ENCODE peak calls at places on chromosomes 1 and 21, in six cellular contexts. K is IMR-90, S is mesendoderm, T is trophoblast cell, L is mesenchymal stem cell, R is H1. D is an unnamed sample.
A peak's percentile ranks its signal among the peaks of the same experiment; 100 is the strongest.

GRCh38 chr1:23010734-23011449 is 4.8 kb downstream of the TEX46 start:
- DNase-seq in K (peak; percentile 56), S (no peak), T (peak; percentile 95), L (peak; percentile 28), R (no peak), D (no peak)

GRCh38 chr1:30374400-30375070 is 348.9 kb downstream of the MATN1 start:
- DNase-seq in K (no peak), S (no peak), T (no peak), L (no peak), R (peak; percentile 29), D (no peak)

GRCh38 chr1:229714964-229715603 is 89.0 kb downstream of the URB2 start:
- DNase-seq in K (peak; percentile 18), S (peak; percentile 72), T (peak; percentile 50), L (peak; percentile 11), R (peak; percentile 76), D (no peak)

GRCh38 chr1:220807726-220808125 is 21.0 kb downstream of the MTARC1 start:
- DNase-seq in K (no peak), S (no peak), T (no peak), L (no peak), R (no peak), D (no peak)

GRCh38 chr1:92277105-92277504 is 21.7 kb downstream of the GLMN start:
- DNase-seq in K (peak; percentile 91), S (no peak), T (no peak), L (peak; percentile 63), R (no peak), D (no peak)

GRCh38 chr1:171486048-171486519 is 754 bp downstream of the PRRC2C start:
- DNase-seq in K (peak; percentile 81), S (peak; percentile 86), T (no peak), L (peak; percentile 89), R (no peak), D (peak; percentile 42)

GRCh38 chr1:12600880-12601633 is 17.0 kb downstream of the DHRS3 start:
- DNase-seq in K (no peak), S (peak; percentile 79), T (no peak), L (no peak), R (peak; percentile 81), D (no peak)

GRCh38 chr1:185973645-185974044 is 239.5 kb downstream of the HMCN1 start:
- DNase-seq in K (peak; percentile 96), S (no peak), T (no peak), L (peak; percentile 76), R (no peak), D (no peak)

GRCh38 chr21:29870814-29871213 is 69.0 kb downstream of the GRIK1 start:
- DNase-seq in K (no peak), S (peak; percentile 40), T (no peak), L (no peak), R (no peak), D (no peak)

GRCh38 chr1:16260814-16261213 is 23.8 kb upstream of the CPLANE2 start:
- DNase-seq in K (peak; percentile 81), S (peak; percentile 89), T (peak; percentile 7), L (peak; percentile 52), R (no peak), D (no peak)

GRCh38 chr1:41358152-41358937 is 2.9 kb upstream of the FOXO6 start:
- DNase-seq in K (no peak), S (no peak), T (no peak), L (no peak), R (peak; percentile 62), D (no peak)

GRCh38 chr1:40477680-40478057 is 579 bp downstream of the ZFP69 start:
- DNase-seq in K (peak; percentile 16), S (no peak), T (no peak), L (peak; percentile 45), R (no peak), D (no peak)

GRCh38 chr1:24263211-24263610 is 55.9 kb upstream of the GRHL3 start:
- DNase-seq in K (no peak), S (no peak), T (peak; percentile 70), L (no peak), R (no peak), D (no peak)

GRCh38 chr1:179264506-179264905 is 29.1 kb upstream of the SOAT1 start:
- DNase-seq in K (no peak), S (no peak), T (no peak), L (no peak), R (no peak), D (no peak)

GRCh38 chr1:159867322-159868064 is 5.0 kb upstream of the VSIG8 start:
- DNase-seq in K (no peak), S (peak; percentile 59), T (no peak), L (peak; percentile 41), R (no peak), D (no peak)

GRCh38 chr1:109891930-109892329 is 18.7 kb upstream of the CSF1 start:
- DNase-seq in K (no peak), S (no peak), T (no peak), L (peak; percentile 52), R (no peak), D (no peak)

GRCh38 chr1:171434717-171435346 is 50.5 kb upstream of the PRRC2C start:
- DNase-seq in K (peak; percentile 84), S (no peak), T (peak; percentile 59), L (peak; percentile 83), R (no peak), D (no peak)

GRCh38 chr1:172254521-172255222 is 165.8 kb upstream of the C1orf105 start:
- DNase-seq in K (peak; percentile 92), S (peak; percentile 14), T (no peak), L (peak; percentile 94), R (no peak), D (no peak)

GRCh38 chr1:78836736-78837135 is 169.8 kb downstream of the ADGRL4 start:
- DNase-seq in K (no peak), S (no peak), T (no peak), L (peak; percentile 37), R (no peak), D (no peak)

GRCh38 chr1:74343191-74343590 is 108.0 kb downstream of the TNNI3K start:
- DNase-seq in K (peak; percentile 27), S (peak; percentile 56), T (no peak), L (peak; percentile 11), R (no peak), D (no peak)

GRCh38 chr1:69290266-69290665 is 277.5 kb upstream of the LRRC7 start:
- DNase-seq in K (no peak), S (no peak), T (no peak), L (peak; percentile 30), R (no peak), D (no peak)

GRCh38 chr1:21841852-21842466 is 29.9 kb downstream of the LDLRAD2 start:
- DNase-seq in K (no peak), S (no peak), T (no peak), L (no peak), R (no peak), D (no peak)

GRCh38 chr1:24720152-24720551 is 25.1 kb upstream of the CLIC4 start:
- DNase-seq in K (peak; percentile 85), S (no peak), T (no peak), L (peak; percentile 71), R (no peak), D (no peak)

GRCh38 chr1:84674021-84674420 is 16.2 kb downstream of the SSX2IP start:
- DNase-seq in K (no peak), S (no peak), T (no peak), L (no peak), R (no peak), D (no peak)

GRCh38 chr1:54542962-54543539 is 5.0 kb upstream of the ACOT11 start:
- DNase-seq in K (peak; percentile 35), S (no peak), T (peak; percentile 57), L (peak; percentile 45), R (no peak), D (no peak)

GRCh38 chr1:115496904-115497527 is 144.8 kb upstream of the VANGL1 start:
- DNase-seq in K (peak; percentile 58), S (no peak), T (peak; percentile 53), L (peak; percentile 54), R (peak; percentile 10), D (no peak)

GRCh38 chr1:22204989-22205913 is 62.4 kb upstream of the WNT4 start:
- DNase-seq in K (no peak), S (no peak), T (no peak), L (no peak), R (no peak), D (no peak)

GRCh38 chr1:44777969-44778635 is 2.8 kb downstream of the RPS8 start:
- DNase-seq in K (no peak), S (no peak), T (no peak), L (no peak), R (no peak), D (no peak)
- H3K4me3 ChIP-seq in K (no peak overlapping the region), S (no peak overlapping the region), T (no peak overlapping the region), L (peak overlapping the region; percentile 87), R (peak overlapping the region; percentile 1), D (no peak overlapping the region)

GRCh38 chr1:4653328-4653660 is 1.1 kb upstream of the AJAP1 start:
- DNase-seq in K (no peak), S (peak; percentile 25), T (no peak), L (no peak), R (peak; percentile 59), D (no peak)

GRCh38 chr1:4650486-4650885 is 3.9 kb upstream of the AJAP1 start:
- DNase-seq in K (no peak), S (peak; percentile 87), T (no peak), L (no peak), R (no peak), D (no peak)

GRCh38 chr1:4648657-4649056 is 5.8 kb upstream of the AJAP1 start:
- DNase-seq in K (no peak), S (no peak), T (no peak), L (no peak), R (no peak), D (no peak)

GRCh38 chr1:4652631-4653327 is 1.6 kb upstream of the AJAP1 start:
- DNase-seq in K (no peak), S (peak; percentile 74), T (peak; percentile 46), L (peak; percentile 22), R (peak; percentile 91), D (peak; percentile 62)

DNA sequence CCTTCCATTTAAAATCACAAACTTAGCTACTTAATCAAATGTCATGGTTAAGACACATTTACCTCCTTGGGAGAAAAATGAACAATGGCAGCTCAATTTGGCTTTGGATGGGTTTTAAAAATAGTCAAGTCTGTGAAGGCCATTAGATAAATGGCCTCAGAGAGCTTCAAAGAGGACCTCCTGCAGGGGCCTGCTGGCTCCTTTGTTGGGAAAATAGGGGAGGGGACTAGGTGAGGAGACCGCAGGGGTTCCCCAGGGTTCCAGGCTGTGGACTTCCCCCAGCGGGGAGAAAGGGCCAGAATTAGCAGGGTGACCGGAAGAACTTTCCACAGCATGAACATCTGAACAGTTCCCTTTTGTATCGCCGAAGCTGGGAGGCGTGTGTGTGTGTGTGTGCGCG is 3.4 kb upstream of the AJAP1 start:
- DNase-seq in K (no peak), S (peak; percentile 54), T (no peak), L (no peak), R (no peak), D (no peak)
- H3K23ac ChIP-seq in K (no peak overlapping the region), S (no peak overlapping the region), T (no peak overlapping the region), L (no peak overlapping the region), R (no peak overlapping the region), D (no peak overlapping the region)

GRCh38 chr1:59375321-59376220 is 78.7 kb downstream of the FGGY start:
- DNase-seq in K (peak; percentile 98), S (no peak), T (peak; percentile 19), L (peak; percentile 99), R (no peak), D (no peak)
- H3K9ac ChIP-seq in K (no peak overlapping the region), S (no peak overlapping the region), T (no peak overlapping the region), L (peak overlapping the region; percentile 82), R (no peak overlapping the region), D (no peak overlapping the region)

DNA sequence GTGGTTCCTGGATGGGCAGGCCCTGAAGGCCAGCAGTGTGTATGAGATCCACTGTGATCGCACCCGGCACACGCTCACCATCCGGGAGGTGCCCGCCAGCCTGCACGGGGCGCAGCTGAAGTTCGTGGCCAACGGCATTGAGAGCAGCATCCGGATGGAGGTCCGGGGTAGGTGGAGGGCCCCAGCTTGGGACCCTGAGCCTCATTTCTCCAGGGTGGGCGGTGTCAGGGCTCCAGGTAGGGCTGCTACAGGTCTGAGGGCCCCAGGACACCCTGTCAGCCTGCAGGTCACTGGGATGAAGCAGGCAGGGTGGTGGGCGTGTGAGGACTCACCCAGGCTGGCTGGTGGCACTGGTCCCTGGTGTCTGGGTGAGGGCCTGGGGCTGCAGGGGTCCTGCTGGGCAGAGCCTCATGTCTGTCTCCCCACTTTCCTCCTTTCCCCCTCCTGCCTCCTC is 7.8 kb downstream of the OBSCN start:
- DNase-seq in K (no peak), S (no peak), T (no peak), L (no peak), R (no peak), D (no peak)
- H3K4me3 ChIP-seq in K (no peak overlapping the region), S (no peak overlapping the region), T (no peak overlapping the region), L (no peak overlapping the region), R (no peak overlapping the region), D (no peak overlapping the region)

D was measured in neuronal stem cell.